ENCODE peak calls at places on chromosomes 16 and 17, in ten cellular contexts. One of them, this sample, is unnamed.
A peak's percentile ranks its signal among the peaks of the same experiment; 100 is the strongest.

GRCh38 chr17:82314721-82315605 is 2.4 kb downstream of the CD7 start:
- DNase-seq in NK-92 treated with Interleukin-12 subunit alpha and Interleukin-12 subunit beta, amount 100 ng/mL, for 24 hours: no peak
- DNase-seq in nephron progenitor cell: no peak
- DNase-seq in sciatic nerve: no peak
- DNase-seq in GM23338: no peak
- DNase-seq in stimulated activated CD4-positive, alpha-beta T cell treated with anti-CD3 and anti-CD28 coated beads, Interleukin-2, amount 100 ng/mL, for 48 hours: no peak
- DNase-seq in lung: no peak
- DNase-seq in OCI-LY7: no peak
- DNase-seq in NCI-H1436: no peak
- DNase-seq in activated CD8-positive, alpha-beta T cell treated with anti-CD3 and anti-CD28 coated beads, Interleukin-2, amount 10 ng/mL, durations not matched to agents 7 days and 5 days: no peak
- DNase-seq in this sample: no peak

GRCh38 chr16:58732545-58733247 is 1.4 kb downstream of the GOT2 start:
- DNase-seq in NCI-H1436: no peak
- DNase-seq in NK-92 treated with Interleukin-12 subunit alpha and Interleukin-12 subunit beta, amount 100 ng/mL, for 24 hours: no peak
- DNase-seq in activated CD8-positive, alpha-beta T cell treated with anti-CD3 and anti-CD28 coated beads, Interleukin-2, amount 10 ng/mL, durations not matched to agents 7 days and 5 days: no peak
- DNase-seq in lung: no peak
- DNase-seq in sciatic nerve: no peak
- DNase-seq in GM23338: peak; percentile 11
- DNase-seq in stimulated activated CD4-positive, alpha-beta T cell treated with anti-CD3 and anti-CD28 coated beads, Interleukin-2, amount 100 ng/mL, for 48 hours: no peak
- DNase-seq in nephron progenitor cell: no peak
- DNase-seq in OCI-LY7: peak; percentile 41
- DNase-seq in this sample: no peak

GRCh38 chr16:55638256-55638655 is 17.5 kb upstream of the SLC6A2 start:
- DNase-seq in GM23338: no peak
- DNase-seq in activated CD8-positive, alpha-beta T cell treated with anti-CD3 and anti-CD28 coated beads, Interleukin-2, amount 10 ng/mL, durations not matched to agents 7 days and 5 days: no peak
- DNase-seq in OCI-LY7: no peak
- DNase-seq in NK-92 treated with Interleukin-12 subunit alpha and Interleukin-12 subunit beta, amount 100 ng/mL, for 24 hours: no peak
- DNase-seq in nephron progenitor cell: no peak
- DNase-seq in NCI-H1436: no peak
- DNase-seq in sciatic nerve: no peak
- DNase-seq in stimulated activated CD4-positive, alpha-beta T cell treated with anti-CD3 and anti-CD28 coated beads, Interleukin-2, amount 100 ng/mL, for 48 hours: no peak
- DNase-seq in lung: no peak
- DNase-seq in this sample: no peak

GRCh38 chr16:51148674-51149228 is 2.3 kb downstream of the SALL1 start:
- DNase-seq in OCI-LY7: no peak
- DNase-seq in sciatic nerve: no peak
- DNase-seq in activated CD8-positive, alpha-beta T cell treated with anti-CD3 and anti-CD28 coated beads, Interleukin-2, amount 10 ng/mL, durations not matched to agents 7 days and 5 days: no peak
- DNase-seq in GM23338: no peak
- DNase-seq in nephron progenitor cell: no peak
- DNase-seq in NK-92 treated with Interleukin-12 subunit alpha and Interleukin-12 subunit beta, amount 100 ng/mL, for 24 hours: no peak
- DNase-seq in lung: no peak
- DNase-seq in stimulated activated CD4-positive, alpha-beta T cell treated with anti-CD3 and anti-CD28 coated beads, Interleukin-2, amount 100 ng/mL, for 48 hours: no peak
- DNase-seq in NCI-H1436: no peak
- DNase-seq in this sample: no peak

GRCh38 chr16:78659668-78660217 is 560.3 kb downstream of the WWOX start:
- DNase-seq in NK-92 treated with Interleukin-12 subunit alpha and Interleukin-12 subunit beta, amount 100 ng/mL, for 24 hours: no peak
- DNase-seq in lung: no peak
- DNase-seq in stimulated activated CD4-positive, alpha-beta T cell treated with anti-CD3 and anti-CD28 coated beads, Interleukin-2, amount 100 ng/mL, for 48 hours: no peak
- DNase-seq in sciatic nerve: no peak
- DNase-seq in NCI-H1436: peak; percentile 36
- DNase-seq in nephron progenitor cell: no peak
- DNase-seq in activated CD8-positive, alpha-beta T cell treated with anti-CD3 and anti-CD28 coated beads, Interleukin-2, amount 10 ng/mL, durations not matched to agents 7 days and 5 days: no peak
- DNase-seq in GM23338: no peak
- DNase-seq in OCI-LY7: no peak
- DNase-seq in this sample: peak; percentile 97

GRCh38 chr17:76871668-76872067 is 3.5 kb downstream of the MGAT5B start:
- DNase-seq in OCI-LY7: no peak
- DNase-seq in GM23338: no peak
- DNase-seq in lung: no peak
- DNase-seq in NK-92 treated with Interleukin-12 subunit alpha and Interleukin-12 subunit beta, amount 100 ng/mL, for 24 hours: no peak
- DNase-seq in stimulated activated CD4-positive, alpha-beta T cell treated with anti-CD3 and anti-CD28 coated beads, Interleukin-2, amount 100 ng/mL, for 48 hours: no peak
- DNase-seq in NCI-H1436: no peak
- DNase-seq in sciatic nerve: no peak
- DNase-seq in activated CD8-positive, alpha-beta T cell treated with anti-CD3 and anti-CD28 coated beads, Interleukin-2, amount 10 ng/mL, durations not matched to agents 7 days and 5 days: no peak
- DNase-seq in nephron progenitor cell: no peak
- DNase-seq in this sample: no peak

GRCh38 chr17:56393156-56393555 is 200.3 kb upstream of the NOG start:
- DNase-seq in stimulated activated CD4-positive, alpha-beta T cell treated with anti-CD3 and anti-CD28 coated beads, Interleukin-2, amount 100 ng/mL, for 48 hours: no peak
- DNase-seq in nephron progenitor cell: no peak
- DNase-seq in GM23338: no peak
- DNase-seq in NK-92 treated with Interleukin-12 subunit alpha and Interleukin-12 subunit beta, amount 100 ng/mL, for 24 hours: no peak
- DNase-seq in lung: no peak
- DNase-seq in activated CD8-positive, alpha-beta T cell treated with anti-CD3 and anti-CD28 coated beads, Interleukin-2, amount 10 ng/mL, durations not matched to agents 7 days and 5 days: no peak
- DNase-seq in OCI-LY7: no peak
- DNase-seq in NCI-H1436: no peak
- DNase-seq in sciatic nerve: no peak
- DNase-seq in this sample: no peak

GRCh38 chr16:24178496-24178895 is 77.6 kb upstream of the CACNG3 start:
- DNase-seq in nephron progenitor cell: peak; percentile 82
- DNase-seq in NK-92 treated with Interleukin-12 subunit alpha and Interleukin-12 subunit beta, amount 100 ng/mL, for 24 hours: no peak
- DNase-seq in lung: no peak
- DNase-seq in GM23338: peak; percentile 66
- DNase-seq in stimulated activated CD4-positive, alpha-beta T cell treated with anti-CD3 and anti-CD28 coated beads, Interleukin-2, amount 100 ng/mL, for 48 hours: no peak
- DNase-seq in sciatic nerve: no peak
- DNase-seq in NCI-H1436: no peak
- DNase-seq in OCI-LY7: peak; percentile 8
- DNase-seq in activated CD8-positive, alpha-beta T cell treated with anti-CD3 and anti-CD28 coated beads, Interleukin-2, amount 10 ng/mL, durations not matched to agents 7 days and 5 days: peak; percentile 32
- DNase-seq in this sample: no peak

GRCh38 chr16:67456383-67457140 is 24.4 kb downstream of the ATP6V0D1 start:
- DNase-seq in NCI-H1436: no peak
- DNase-seq in OCI-LY7: no peak
- DNase-seq in activated CD8-positive, alpha-beta T cell treated with anti-CD3 and anti-CD28 coated beads, Interleukin-2, amount 10 ng/mL, durations not matched to agents 7 days and 5 days: no peak
- DNase-seq in lung: peak; percentile 48
- DNase-seq in sciatic nerve: no peak
- DNase-seq in stimulated activated CD4-positive, alpha-beta T cell treated with anti-CD3 and anti-CD28 coated beads, Interleukin-2, amount 100 ng/mL, for 48 hours: no peak
- DNase-seq in GM23338: peak; percentile 74
- DNase-seq in nephron progenitor cell: no peak
- DNase-seq in NK-92 treated with Interleukin-12 subunit alpha and Interleukin-12 subunit beta, amount 100 ng/mL, for 24 hours: no peak
- DNase-seq in this sample: no peak

GRCh38 chr17:17666111-17666714 is 15.0 kb upstream of the RAI1 start:
- DNase-seq in NCI-H1436: no peak
- DNase-seq in sciatic nerve: no peak
- DNase-seq in OCI-LY7: peak; percentile 63
- DNase-seq in stimulated activated CD4-positive, alpha-beta T cell treated with anti-CD3 and anti-CD28 coated beads, Interleukin-2, amount 100 ng/mL, for 48 hours: no peak
- DNase-seq in GM23338: no peak
- DNase-seq in nephron progenitor cell: no peak
- DNase-seq in NK-92 treated with Interleukin-12 subunit alpha and Interleukin-12 subunit beta, amount 100 ng/mL, for 24 hours: no peak
- DNase-seq in lung: no peak
- DNase-seq in activated CD8-positive, alpha-beta T cell treated with anti-CD3 and anti-CD28 coated beads, Interleukin-2, amount 10 ng/mL, durations not matched to agents 7 days and 5 days: no peak
- DNase-seq in this sample: no peak

GRCh38 chr16:8868272-8869211 is at the start of gene CARHSP1:
- DNase-seq in OCI-LY7: peak; percentile 94
- DNase-seq in lung: peak; percentile 87
- DNase-seq in NK-92 treated with Interleukin-12 subunit alpha and Interleukin-12 subunit beta, amount 100 ng/mL, for 24 hours: peak; percentile 90
- DNase-seq in activated CD8-positive, alpha-beta T cell treated with anti-CD3 and anti-CD28 coated beads, Interleukin-2, amount 10 ng/mL, durations not matched to agents 7 days and 5 days: peak; percentile 91
- DNase-seq in sciatic nerve: peak; percentile 94
- DNase-seq in stimulated activated CD4-positive, alpha-beta T cell treated with anti-CD3 and anti-CD28 coated beads, Interleukin-2, amount 100 ng/mL, for 48 hours: peak; percentile 83
- DNase-seq in NCI-H1436: peak; percentile 89
- DNase-seq in GM23338: peak; percentile 94
- DNase-seq in nephron progenitor cell: peak; percentile 92
- DNase-seq in this sample: peak; percentile 58

GRCh38 chr16:74309789-74310781 is 13.5 kb downstream of the PSMD7 start:
- DNase-seq in GM23338: peak; percentile 76
- DNase-seq in nephron progenitor cell: peak; percentile 29
- DNase-seq in OCI-LY7: peak; percentile 55
- DNase-seq in NK-92 treated with Interleukin-12 subunit alpha and Interleukin-12 subunit beta, amount 100 ng/mL, for 24 hours: no peak
- DNase-seq in stimulated activated CD4-positive, alpha-beta T cell treated with anti-CD3 and anti-CD28 coated beads, Interleukin-2, amount 100 ng/mL, for 48 hours: no peak
- DNase-seq in sciatic nerve: no peak
- DNase-seq in lung: no peak
- DNase-seq in activated CD8-positive, alpha-beta T cell treated with anti-CD3 and anti-CD28 coated beads, Interleukin-2, amount 10 ng/mL, durations not matched to agents 7 days and 5 days: peak; percentile 44
- DNase-seq in NCI-H1436: peak; percentile 20
- DNase-seq in this sample: peak; percentile 19

GRCh38 chr16:70460737-70461261 is 6.4 kb downstream of the FCSK start:
- DNase-seq in OCI-LY7: no peak
- DNase-seq in stimulated activated CD4-positive, alpha-beta T cell treated with anti-CD3 and anti-CD28 coated beads, Interleukin-2, amount 100 ng/mL, for 48 hours: no peak
- DNase-seq in lung: no peak
- DNase-seq in NK-92 treated with Interleukin-12 subunit alpha and Interleukin-12 subunit beta, amount 100 ng/mL, for 24 hours: no peak
- DNase-seq in sciatic nerve: no peak
- DNase-seq in activated CD8-positive, alpha-beta T cell treated with anti-CD3 and anti-CD28 coated beads, Interleukin-2, amount 10 ng/mL, durations not matched to agents 7 days and 5 days: no peak
- DNase-seq in GM23338: no peak
- DNase-seq in NCI-H1436: no peak
- DNase-seq in nephron progenitor cell: no peak
- DNase-seq in this sample: no peak

GRCh38 chr16:89581861-89582563 is 6.5 kb downstream of the CPNE7 start:
- DNase-seq in lung: peak; percentile 46
- DNase-seq in NK-92 treated with Interleukin-12 subunit alpha and Interleukin-12 subunit beta, amount 100 ng/mL, for 24 hours: no peak
- DNase-seq in stimulated activated CD4-positive, alpha-beta T cell treated with anti-CD3 and anti-CD28 coated beads, Interleukin-2, amount 100 ng/mL, for 48 hours: no peak
- DNase-seq in NCI-H1436: no peak
- DNase-seq in OCI-LY7: no peak
- DNase-seq in sciatic nerve: no peak
- DNase-seq in nephron progenitor cell: no peak
- DNase-seq in GM23338: no peak
- DNase-seq in activated CD8-positive, alpha-beta T cell treated with anti-CD3 and anti-CD28 coated beads, Interleukin-2, amount 10 ng/mL, durations not matched to agents 7 days and 5 days: no peak
- DNase-seq in this sample: no peak

GRCh38 chr17:81570896-81571453 is 18.8 kb upstream of the FAAP100 start:
- DNase-seq in sciatic nerve: no peak
- DNase-seq in activated CD8-positive, alpha-beta T cell treated with anti-CD3 and anti-CD28 coated beads, Interleukin-2, amount 10 ng/mL, durations not matched to agents 7 days and 5 days: no peak
- DNase-seq in stimulated activated CD4-positive, alpha-beta T cell treated with anti-CD3 and anti-CD28 coated beads, Interleukin-2, amount 100 ng/mL, for 48 hours: no peak
- DNase-seq in GM23338: no peak
- DNase-seq in NK-92 treated with Interleukin-12 subunit alpha and Interleukin-12 subunit beta, amount 100 ng/mL, for 24 hours: no peak
- DNase-seq in nephron progenitor cell: no peak
- DNase-seq in lung: no peak
- DNase-seq in OCI-LY7: no peak
- DNase-seq in NCI-H1436: no peak
- DNase-seq in this sample: no peak

GRCh38 chr16:53372942-53373871 is 61.1 kb upstream of the RBL2 start:
- DNase-seq in stimulated activated CD4-positive, alpha-beta T cell treated with anti-CD3 and anti-CD28 coated beads, Interleukin-2, amount 100 ng/mL, for 48 hours: peak; percentile 74
- DNase-seq in NK-92 treated with Interleukin-12 subunit alpha and Interleukin-12 subunit beta, amount 100 ng/mL, for 24 hours: no peak
- DNase-seq in activated CD8-positive, alpha-beta T cell treated with anti-CD3 and anti-CD28 coated beads, Interleukin-2, amount 10 ng/mL, durations not matched to agents 7 days and 5 days: peak; percentile 75
- DNase-seq in GM23338: peak; percentile 91
- DNase-seq in nephron progenitor cell: no peak
- DNase-seq in NCI-H1436: peak; percentile 28
- DNase-seq in sciatic nerve: no peak
- DNase-seq in OCI-LY7: no peak
- DNase-seq in lung: peak; percentile 85
- DNase-seq in this sample: no peak

GRCh38 chr17:15660077-15660476 is 24.0 kb downstream of the TRIM16 start:
- DNase-seq in OCI-LY7: no peak
- DNase-seq in nephron progenitor cell: no peak
- DNase-seq in NK-92 treated with Interleukin-12 subunit alpha and Interleukin-12 subunit beta, amount 100 ng/mL, for 24 hours: no peak
- DNase-seq in activated CD8-positive, alpha-beta T cell treated with anti-CD3 and anti-CD28 coated beads, Interleukin-2, amount 10 ng/mL, durations not matched to agents 7 days and 5 days: no peak
- DNase-seq in stimulated activated CD4-positive, alpha-beta T cell treated with anti-CD3 and anti-CD28 coated beads, Interleukin-2, amount 100 ng/mL, for 48 hours: no peak
- DNase-seq in NCI-H1436: no peak
- DNase-seq in GM23338: no peak
- DNase-seq in sciatic nerve: no peak
- DNase-seq in lung: no peak
- DNase-seq in this sample: no peak

GRCh38 chr16:27174007-27174406 is 29.3 kb upstream of the KDM8 start:
- DNase-seq in NCI-H1436: peak; percentile 39
- DNase-seq in activated CD8-positive, alpha-beta T cell treated with anti-CD3 and anti-CD28 coated beads, Interleukin-2, amount 10 ng/mL, durations not matched to agents 7 days and 5 days: peak; percentile 81
- DNase-seq in OCI-LY7: peak; percentile 96
- DNase-seq in nephron progenitor cell: no peak
- DNase-seq in lung: no peak
- DNase-seq in stimulated activated CD4-positive, alpha-beta T cell treated with anti-CD3 and anti-CD28 coated beads, Interleukin-2, amount 100 ng/mL, for 48 hours: peak; percentile 30
- DNase-seq in sciatic nerve: no peak
- DNase-seq in GM23338: no peak
- DNase-seq in NK-92 treated with Interleukin-12 subunit alpha and Interleukin-12 subunit beta, amount 100 ng/mL, for 24 hours: no peak
- DNase-seq in this sample: no peak

GRCh38 chr16:4882633-4883285 is 35.5 kb downstream of the UBN1 start:
- DNase-seq in NCI-H1436: no peak
- DNase-seq in activated CD8-positive, alpha-beta T cell treated with anti-CD3 and anti-CD28 coated beads, Interleukin-2, amount 10 ng/mL, durations not matched to agents 7 days and 5 days: no peak
- DNase-seq in sciatic nerve: no peak
- DNase-seq in GM23338: no peak
- DNase-seq in stimulated activated CD4-positive, alpha-beta T cell treated with anti-CD3 and anti-CD28 coated beads, Interleukin-2, amount 100 ng/mL, for 48 hours: no peak
- DNase-seq in lung: peak; percentile 83
- DNase-seq in OCI-LY7: no peak
- DNase-seq in nephron progenitor cell: no peak
- DNase-seq in NK-92 treated with Interleukin-12 subunit alpha and Interleukin-12 subunit beta, amount 100 ng/mL, for 24 hours: no peak
- DNase-seq in this sample: no peak

GRCh38 chr16:81238296-81239011 is at the start of gene BCO1:
- DNase-seq in activated CD8-positive, alpha-beta T cell treated with anti-CD3 and anti-CD28 coated beads, Interleukin-2, amount 10 ng/mL, durations not matched to agents 7 days and 5 days: no peak
- DNase-seq in NK-92 treated with Interleukin-12 subunit alpha and Interleukin-12 subunit beta, amount 100 ng/mL, for 24 hours: no peak
- DNase-seq in OCI-LY7: no peak
- DNase-seq in stimulated activated CD4-positive, alpha-beta T cell treated with anti-CD3 and anti-CD28 coated beads, Interleukin-2, amount 100 ng/mL, for 48 hours: no peak
- DNase-seq in sciatic nerve: no peak
- DNase-seq in GM23338: peak; percentile 73
- DNase-seq in lung: peak; percentile 29
- DNase-seq in nephron progenitor cell: no peak
- DNase-seq in NCI-H1436: no peak
- DNase-seq in this sample: peak; percentile 6

GRCh38 chr17:4605826-4606225 is 21.5 kb downstream of the SMTNL2 start:
- DNase-seq in NCI-H1436: no peak
- DNase-seq in lung: no peak
- DNase-seq in OCI-LY7: no peak
- DNase-seq in NK-92 treated with Interleukin-12 subunit alpha and Interleukin-12 subunit beta, amount 100 ng/mL, for 24 hours: no peak
- DNase-seq in sciatic nerve: no peak
- DNase-seq in nephron progenitor cell: no peak
- DNase-seq in GM23338: no peak
- DNase-seq in activated CD8-positive, alpha-beta T cell treated with anti-CD3 and anti-CD28 coated beads, Interleukin-2, amount 10 ng/mL, durations not matched to agents 7 days and 5 days: no peak
- DNase-seq in stimulated activated CD4-positive, alpha-beta T cell treated with anti-CD3 and anti-CD28 coated beads, Interleukin-2, amount 100 ng/mL, for 48 hours: no peak
- DNase-seq in this sample: no peak

GRCh38 chr17:75340636-75341035 is 51.4 kb upstream of the SLC25A19 start:
- DNase-seq in nephron progenitor cell: no peak
- DNase-seq in GM23338: no peak
- DNase-seq in activated CD8-positive, alpha-beta T cell treated with anti-CD3 and anti-CD28 coated beads, Interleukin-2, amount 10 ng/mL, durations not matched to agents 7 days and 5 days: no peak
- DNase-seq in NCI-H1436: no peak
- DNase-seq in NK-92 treated with Interleukin-12 subunit alpha and Interleukin-12 subunit beta, amount 100 ng/mL, for 24 hours: no peak
- DNase-seq in sciatic nerve: no peak
- DNase-seq in stimulated activated CD4-positive, alpha-beta T cell treated with anti-CD3 and anti-CD28 coated beads, Interleukin-2, amount 100 ng/mL, for 48 hours: no peak
- DNase-seq in lung: no peak
- DNase-seq in OCI-LY7: no peak
- DNase-seq in this sample: no peak

GRCh38 chr17:4165301-4166010 is 22.5 kb downstream of the CYB5D2 start:
- DNase-seq in sciatic nerve: no peak
- DNase-seq in NCI-H1436: no peak
- DNase-seq in OCI-LY7: no peak
- DNase-seq in nephron progenitor cell: no peak
- DNase-seq in activated CD8-positive, alpha-beta T cell treated with anti-CD3 and anti-CD28 coated beads, Interleukin-2, amount 10 ng/mL, durations not matched to agents 7 days and 5 days: no peak
- DNase-seq in stimulated activated CD4-positive, alpha-beta T cell treated with anti-CD3 and anti-CD28 coated beads, Interleukin-2, amount 100 ng/mL, for 48 hours: no peak
- DNase-seq in NK-92 treated with Interleukin-12 subunit alpha and Interleukin-12 subunit beta, amount 100 ng/mL, for 24 hours: no peak
- DNase-seq in lung: no peak
- DNase-seq in GM23338: no peak
- DNase-seq in this sample: no peak